ENCODE peak calls at places on chromosomes 13 and 19, in nine cellular contexts. C is Panc1, G is fibroblast of lung, K is breast epithelium, F is astrocyte of the spinal cord, W is ascending aorta, T is PC-3, O is Caco-2, Q is tibial nerve. H is an unnamed sample.

GRCh38 chr13:46751811-46752635 is 44.9 kb downstream of the ESD start:
- DNase-seq in G (no peak), F (peak; percentile 43), T (no peak), W (no peak), K (no peak), Q (no peak), C (no peak), O (no peak), H (no peak)

GRCh38 chr13:98173431-98173921 is 3.6 kb downstream of the RNF113B start:
- DNase-seq in K (no peak), T (peak; percentile 18), C (no peak), Q (no peak), W (no peak), G (peak; percentile 99), O (no peak), F (peak; percentile 96), H (peak; percentile 95)

GRCh38 chr13:113802761-113803160 is 43.7 kb downstream of the TMEM255B start:
- DNase-seq in Q (no peak), O (no peak), F (no peak), T (no peak), K (no peak), G (no peak), C (no peak), W (peak; percentile 58), H (no peak)

GRCh38 chr19:7605490-7606222 is 10.0 kb downstream of the CAMSAP3 start:
- DNase-seq in W (no peak), K (no peak), O (peak; percentile 79), F (no peak), Q (no peak), G (no peak), C (peak; percentile 12), T (peak; percentile 71), H (no peak)

GRCh38 chr19:49337267-49338022 is 2.2 kb downstream of the CD37 start:
- DNase-seq in Q (no peak), K (peak; percentile 3), T (no peak), C (no peak), W (peak; percentile 56), F (no peak), O (peak; percentile 7), G (no peak), H (no peak)

GRCh38 chr19:46147791-46148288 is at the start of gene IGFL2:
- DNase-seq in C (no peak), F (peak; percentile 2), G (no peak), K (no peak), Q (no peak), O (peak; percentile 83), T (peak; percentile 8), W (no peak), H (no peak)

GRCh38 chr13:114022876-114023275 is 49.0 kb upstream of the C13orf46 start:
- DNase-seq in F (no peak), G (no peak), K (no peak), C (no peak), T (no peak), Q (no peak), W (no peak), O (no peak), H (no peak)

GRCh38 chr13:54185785-54186184 is 1157.2 kb downstream of the OLFM4 start:
- DNase-seq in F (no peak), T (peak; percentile 25), O (no peak), C (no peak), K (no peak), Q (no peak), G (no peak), W (no peak), H (no peak)

GRCh38 chr19:39341122-39341719 is 1.0 kb upstream of the SAMD4B start:
- DNase-seq in G (no peak), T (peak; percentile 9), W (peak; percentile 67), C (no peak), Q (no peak), F (no peak), K (no peak), O (peak; percentile 64), H (peak; percentile 53)

GRCh38 chr19:19160489-19161035 is 9.5 kb downstream of the MEF2B start:
- DNase-seq in K (no peak), T (no peak), W (no peak), C (no peak), O (no peak), G (no peak), F (no peak), Q (no peak), H (no peak)

GRCh38 chr13:77398825-77399620 is 72.1 kb upstream of the MYCBP2 start:
- DNase-seq in O (no peak), K (no peak), Q (no peak), G (no peak), T (peak; percentile 24), W (no peak), F (no peak), C (no peak), H (peak; percentile 6)

GRCh38 chr13:108917581-108917980 is 288.2 kb downstream of the MYO16 start:
- DNase-seq in Q (no peak), O (no peak), F (peak; percentile 59), W (no peak), T (peak; percentile 75), G (peak; percentile 82), C (no peak), K (no peak), H (no peak)

GRCh38 chr13:28659611-28659970 is 661 bp downstream of the POMP start:
- DNase-seq in C (no peak), W (no peak), F (peak; percentile 52), O (no peak), Q (no peak), K (no peak), T (peak; percentile 30), G (peak; percentile 57), H (peak; percentile 64)

GRCh38 chr13:30856004-30856790 is 49.9 kb upstream of the MEDAG start:
- DNase-seq in W (no peak), C (no peak), O (no peak), T (no peak), G (no peak), F (no peak), K (no peak), Q (no peak), H (no peak)

GRCh38 chr13:32334676-32335075 is 19.4 kb downstream of the BRCA2 start:
- DNase-seq in O (no peak), G (peak; percentile 16), T (no peak), F (no peak), Q (no peak), W (no peak), K (no peak), C (no peak), H (no peak)

GRCh38 chr19:15419413-15420025 is 731 bp upstream of the AKAP8L start:
- DNase-seq in G (no peak), Q (no peak), C (no peak), K (no peak), O (no peak), F (no peak), W (no peak), T (peak; percentile 43), H (peak; percentile 70)

GRCh38 chr13:44437356-44438233 is 64.0 kb downstream of the SERP2 start:
- DNase-seq in O (no peak), C (no peak), T (peak; percentile 75), W (no peak), Q (no peak), K (no peak), F (peak; percentile 77), G (peak; percentile 78), H (no peak)

GRCh38 chr13:75132800-75133695 is 348.9 kb downstream of the TBC1D4 start:
- DNase-seq in Q (no peak), O (no peak), C (no peak), G (no peak), F (no peak), W (no peak), T (no peak), K (no peak), H (no peak)

GRCh38 chr13:99989376-99990044 is 7.9 kb downstream of the ZIC2 start:
- DNase-seq in T (no peak), G (no peak), W (peak; percentile 62), C (no peak), Q (no peak), F (peak; percentile 58), O (no peak), K (no peak), H (no peak)

GRCh38 chr19:628168-628567 is 5.2 kb downstream of the POLRMT start:
- DNase-seq in F (no peak), O (no peak), C (no peak), Q (no peak), G (no peak), K (no peak), T (no peak), W (no peak), H (no peak)
- TF ChIP-seq CTCF in F (peak; percentile 51), O (peak; percentile 3), C (peak; percentile 68), Q (no peak), G (peak; percentile 42), K (no peak), T (peak; percentile 53), W (no peak), H (peak; percentile 14)

GRCh38 chr19:48319647-48320537 is 5.5 kb upstream of the EMP3 start:
- DNase-seq in Q (peak; percentile 79), K (peak; percentile 86), O (peak; percentile 87), F (peak; percentile 79), G (peak; percentile 80), C (no peak), W (peak; percentile 91), T (peak; percentile 78), H (peak; percentile 92)
- H3K4me3 ChIP-seq in Q (no peak overlapping the region), K (no peak overlapping the region), O (no peak overlapping the region), F (no peak overlapping the region), G (no peak overlapping the region), C (peak overlapping the region; percentile 67), W (no peak overlapping the region), T (no peak overlapping the region), H (no peak overlapping the region)

GRCh38 chr13:23631676-23632622 is 61.7 kb downstream of the TNFRSF19 start:
- DNase-seq in W (no peak), G (no peak), T (no peak), K (no peak), F (no peak), Q (no peak), O (no peak), C (no peak), H (no peak)

GRCh38 chr13:23628250-23628649 is 58.0 kb downstream of the TNFRSF19 start:
- DNase-seq in C (no peak), T (no peak), F (no peak), K (no peak), O (no peak), Q (no peak), G (no peak), W (no peak), H (no peak)

GRCh38 chr13:23630349-23631093 is 60.3 kb downstream of the TNFRSF19 start:
- DNase-seq in F (no peak), C (no peak), G (no peak), T (no peak), Q (no peak), O (peak; percentile 72), W (no peak), K (no peak), H (no peak)

GRCh38 chr13:23628765-23629565 is 58.8 kb downstream of the TNFRSF19 start:
- DNase-seq in Q (no peak), T (no peak), W (no peak), C (no peak), K (no peak), O (no peak), G (peak; percentile 43), F (no peak), H (no peak)

GRCh38 chr13:23629566-23630272 is 59.5 kb downstream of the TNFRSF19 start:
- DNase-seq in G (no peak), K (no peak), Q (no peak), F (no peak), W (no peak), O (peak; percentile 66), T (peak; percentile 61), C (no peak), H (no peak)
- TF ChIP-seq CTCF in G (no peak), K (no peak), Q (no peak), F (no peak), W (no peak), O (no peak), T (no peak), C (no peak), H (no peak)

GRCh38 chr19:55553217-55554182 is 8.2 kb upstream of the SBK3 start:
- DNase-seq in W (no peak), O (no peak), F (no peak), G (no peak), T (peak; percentile 31), Q (no peak), K (no peak), C (no peak), H (peak; percentile 22)
- H3K4me3 ChIP-seq in W (no peak overlapping the region), O (no peak overlapping the region), F (no peak overlapping the region), G (no peak overlapping the region), T (no peak overlapping the region), Q (no peak overlapping the region), K (no peak overlapping the region), C (peak overlapping the region; percentile 17), H (no peak overlapping the region)